ENCODE peak calls at places on chromosome 6, in six cellular contexts. One of them, this sample, is unnamed.

GRCh38 chr6:125668071-125668470 is 81.4 kb upstream of the HEY2 start:
- DNase-seq in mammary epithelial cell: no peak
- DNase-seq in tibial nerve: no peak
- DNase-seq in NCI-H748 treated with DMSO at 0.1 percent for 48 hours: no peak
- DNase-seq in HT1080: no peak
- DNase-seq in uterus: no peak
- DNase-seq in this sample: no peak

GRCh38 chr6:3870528-3870925 is 21.4 kb downstream of the FAM50B start:
- DNase-seq in HT1080: no peak
- DNase-seq in mammary epithelial cell: no peak
- DNase-seq in uterus: no peak
- DNase-seq in tibial nerve: no peak
- DNase-seq in NCI-H748 treated with DMSO at 0.1 percent for 48 hours: no peak
- DNase-seq in this sample: no peak

GRCh38 chr6:39279539-39279938 is 34.7 kb downstream of the KCNK17 start:
- DNase-seq in NCI-H748 treated with DMSO at 0.1 percent for 48 hours: no peak
- DNase-seq in mammary epithelial cell: no peak
- DNase-seq in uterus: no peak
- DNase-seq in tibial nerve: no peak
- DNase-seq in HT1080: no peak
- DNase-seq in this sample: no peak

GRCh38 chr6:127299522-127300240 is 33.0 kb downstream of the RNF146 start:
- DNase-seq in NCI-H748 treated with DMSO at 0.1 percent for 48 hours: no peak
- DNase-seq in mammary epithelial cell: no peak
- DNase-seq in uterus: no peak
- DNase-seq in tibial nerve: no peak
- DNase-seq in HT1080: no peak
- DNase-seq in this sample: no peak

GRCh38 chr6:5271926-5272325 is 10.6 kb downstream of the FARS2 start:
- DNase-seq in tibial nerve: no peak
- DNase-seq in NCI-H748 treated with DMSO at 0.1 percent for 48 hours: no peak
- DNase-seq in HT1080: no peak
- DNase-seq in mammary epithelial cell: peak; percentile 95
- DNase-seq in uterus: no peak
- DNase-seq in this sample: no peak

GRCh38 chr6:125792680-125793079 is 1.9 kb downstream of the NCOA7 start:
- DNase-seq in uterus: no peak
- DNase-seq in mammary epithelial cell: peak; percentile 35
- DNase-seq in NCI-H748 treated with DMSO at 0.1 percent for 48 hours: no peak
- DNase-seq in tibial nerve: no peak
- DNase-seq in HT1080: no peak
- DNase-seq in this sample: no peak

GRCh38 chr6:2959909-2960719 is 11.3 kb downstream of the SERPINB6 start:
- DNase-seq in tibial nerve: no peak
- DNase-seq in NCI-H748 treated with DMSO at 0.1 percent for 48 hours: no peak
- DNase-seq in mammary epithelial cell: peak; percentile 48
- DNase-seq in HT1080: peak; percentile 77
- DNase-seq in uterus: no peak
- DNase-seq in this sample: no peak

GRCh38 chr6:25992413-25993037 is 29.9 kb downstream of the TRIM38 start:
- DNase-seq in mammary epithelial cell: peak; percentile 88
- DNase-seq in uterus: peak; percentile 98
- DNase-seq in NCI-H748 treated with DMSO at 0.1 percent for 48 hours: peak; percentile 90
- DNase-seq in tibial nerve: peak; percentile 93
- DNase-seq in HT1080: peak; percentile 93
- DNase-seq in this sample: peak; percentile 97

GRCh38 chr6:117956386-117956785 is 49.3 kb downstream of the SLC35F1 start:
- DNase-seq in mammary epithelial cell: no peak
- DNase-seq in HT1080: peak; percentile 42
- DNase-seq in NCI-H748 treated with DMSO at 0.1 percent for 48 hours: no peak
- DNase-seq in tibial nerve: no peak
- DNase-seq in uterus: no peak
- DNase-seq in this sample: no peak

GRCh38 chr6:40922281-40922680 is 116.7 kb downstream of the UNC5CL start:
- DNase-seq in tibial nerve: no peak
- DNase-seq in uterus: no peak
- DNase-seq in NCI-H748 treated with DMSO at 0.1 percent for 48 hours: no peak
- DNase-seq in mammary epithelial cell: peak; percentile 42
- DNase-seq in HT1080: no peak
- DNase-seq in this sample: no peak

GRCh38 chr6:129191275-129191674 is 308.3 kb downstream of the LAMA2 start:
- DNase-seq in uterus: no peak
- DNase-seq in mammary epithelial cell: no peak
- DNase-seq in HT1080: no peak
- DNase-seq in tibial nerve: no peak
- DNase-seq in NCI-H748 treated with DMSO at 0.1 percent for 48 hours: no peak
- DNase-seq in this sample: no peak

GRCh38 chr6:11486486-11486885 is 51.1 kb upstream of the TMEM170B start:
- DNase-seq in HT1080: no peak
- DNase-seq in NCI-H748 treated with DMSO at 0.1 percent for 48 hours: no peak
- DNase-seq in tibial nerve: no peak
- DNase-seq in mammary epithelial cell: peak; percentile 33
- DNase-seq in uterus: no peak
- DNase-seq in this sample: no peak

GRCh38 chr6:25476126-25476525 is 175.9 kb upstream of the SCGN start:
- DNase-seq in uterus: no peak
- DNase-seq in tibial nerve: no peak
- DNase-seq in mammary epithelial cell: peak; percentile 76
- DNase-seq in HT1080: peak; percentile 89
- DNase-seq in NCI-H748 treated with DMSO at 0.1 percent for 48 hours: no peak
- DNase-seq in this sample: no peak

GRCh38 chr6:44609051-44609612 is 221.6 kb downstream of the CDC5L start:
- DNase-seq in mammary epithelial cell: peak; percentile 7
- DNase-seq in uterus: no peak
- DNase-seq in NCI-H748 treated with DMSO at 0.1 percent for 48 hours: no peak
- DNase-seq in tibial nerve: no peak
- DNase-seq in HT1080: no peak
- DNase-seq in this sample: no peak

GRCh38 chr6:32692019-32692418 is 25.6 kb upstream of the HLA-DQB1 start:
- DNase-seq in uterus: peak; percentile 17
- DNase-seq in HT1080: no peak
- DNase-seq in mammary epithelial cell: peak; percentile 45
- DNase-seq in NCI-H748 treated with DMSO at 0.1 percent for 48 hours: no peak
- DNase-seq in tibial nerve: no peak
- DNase-seq in this sample: no peak

GRCh38 chr6:28710466-28711191 is 184.9 kb downstream of the GPX5 start:
- DNase-seq in mammary epithelial cell: peak; percentile 67
- DNase-seq in uterus: no peak
- DNase-seq in HT1080: peak; percentile 87
- DNase-seq in tibial nerve: no peak
- DNase-seq in NCI-H748 treated with DMSO at 0.1 percent for 48 hours: peak; percentile 22
- DNase-seq in this sample: no peak

GRCh38 chr6:20699402-20699801 is 165.1 kb downstream of the CDKAL1 start:
- DNase-seq in HT1080: no peak
- DNase-seq in NCI-H748 treated with DMSO at 0.1 percent for 48 hours: peak; percentile 96
- DNase-seq in uterus: no peak
- DNase-seq in mammary epithelial cell: no peak
- DNase-seq in tibial nerve: no peak
- DNase-seq in this sample: no peak

GRCh38 chr6:101706576-101706975 is 313.1 kb downstream of the GRIK2 start:
- DNase-seq in tibial nerve: no peak
- DNase-seq in uterus: no peak
- DNase-seq in mammary epithelial cell: no peak
- DNase-seq in HT1080: no peak
- DNase-seq in NCI-H748 treated with DMSO at 0.1 percent for 48 hours: no peak
- DNase-seq in this sample: no peak

GRCh38 chr6:20364327-20364726 is 37.4 kb upstream of the E2F3 start:
- DNase-seq in NCI-H748 treated with DMSO at 0.1 percent for 48 hours: no peak
- DNase-seq in HT1080: no peak
- DNase-seq in uterus: no peak
- DNase-seq in tibial nerve: no peak
- DNase-seq in mammary epithelial cell: peak; percentile 58
- DNase-seq in this sample: no peak

GRCh38 chr6:119343167-119343566 is 6.4 kb downstream of the MAN1A1 start:
- DNase-seq in NCI-H748 treated with DMSO at 0.1 percent for 48 hours: no peak
- DNase-seq in mammary epithelial cell: no peak
- DNase-seq in tibial nerve: no peak
- DNase-seq in uterus: no peak
- DNase-seq in HT1080: no peak
- DNase-seq in this sample: no peak

GRCh38 chr6:75084872-75085381 is 120.9 kb downstream of the COL12A1 start:
- DNase-seq in uterus: no peak
- DNase-seq in NCI-H748 treated with DMSO at 0.1 percent for 48 hours: no peak
- DNase-seq in HT1080: no peak
- DNase-seq in tibial nerve: no peak
- DNase-seq in mammary epithelial cell: no peak
- DNase-seq in this sample: no peak

GRCh38 chr6:21628162-21628561 is 34.6 kb downstream of the SOX4 start:
- DNase-seq in tibial nerve: no peak
- DNase-seq in mammary epithelial cell: no peak
- DNase-seq in NCI-H748 treated with DMSO at 0.1 percent for 48 hours: no peak
- DNase-seq in uterus: no peak
- DNase-seq in HT1080: no peak
- DNase-seq in this sample: no peak

GRCh38 chr6:155473741-155474140 is 18.1 kb upstream of the NOX3 start:
- DNase-seq in uterus: no peak
- DNase-seq in NCI-H748 treated with DMSO at 0.1 percent for 48 hours: no peak
- DNase-seq in mammary epithelial cell: no peak
- DNase-seq in tibial nerve: no peak
- DNase-seq in HT1080: peak; percentile 44
- DNase-seq in this sample: no peak

GRCh38 chr6:26045939-26046368 is 41.3 kb upstream of the HFE start:
- DNase-seq in NCI-H748 treated with DMSO at 0.1 percent for 48 hours: no peak
- DNase-seq in uterus: no peak
- DNase-seq in tibial nerve: no peak
- DNase-seq in mammary epithelial cell: peak; percentile 30
- DNase-seq in HT1080: peak; percentile 87
- DNase-seq in this sample: no peak

GRCh38 chr6:126880926-126881325 is 237.5 kb upstream of the RSPO3 start:
- DNase-seq in HT1080: peak; percentile 26
- DNase-seq in mammary epithelial cell: no peak
- DNase-seq in uterus: no peak
- DNase-seq in tibial nerve: no peak
- DNase-seq in NCI-H748 treated with DMSO at 0.1 percent for 48 hours: no peak
- DNase-seq in this sample: no peak

GRCh38 chr6:80550748-80551147 is 444.3 kb downstream of the BCKDHB start:
- DNase-seq in NCI-H748 treated with DMSO at 0.1 percent for 48 hours: no peak
- DNase-seq in tibial nerve: no peak
- DNase-seq in uterus: no peak
- DNase-seq in mammary epithelial cell: no peak
- DNase-seq in HT1080: no peak
- DNase-seq in this sample: no peak

GRCh38 chr6:31070711-31071197 is 41.6 kb downstream of the C6orf15 start:
- DNase-seq in HT1080: peak; percentile 73
- DNase-seq in mammary epithelial cell: peak; percentile 74
- DNase-seq in NCI-H748 treated with DMSO at 0.1 percent for 48 hours: no peak
- DNase-seq in tibial nerve: no peak
- DNase-seq in uterus: no peak
- DNase-seq in this sample: no peak

GRCh38 chr6:148422085-148422484 is 79.4 kb downstream of the SASH1 start:
- DNase-seq in mammary epithelial cell: no peak
- DNase-seq in NCI-H748 treated with DMSO at 0.1 percent for 48 hours: peak; percentile 15
- DNase-seq in HT1080: no peak
- DNase-seq in uterus: no peak
- DNase-seq in tibial nerve: no peak
- DNase-seq in this sample: no peak

GRCh38 chr6:126041516-126042447 is 55.4 kb downstream of the TRMT11 start:
- DNase-seq in uterus: no peak
- DNase-seq in HT1080: no peak
- DNase-seq in NCI-H748 treated with DMSO at 0.1 percent for 48 hours: no peak
- DNase-seq in tibial nerve: no peak
- DNase-seq in mammary epithelial cell: no peak
- DNase-seq in this sample: no peak

GRCh38 chr6:149109397-149110070 is 208.0 kb upstream of the TAB2 start:
- DNase-seq in NCI-H748 treated with DMSO at 0.1 percent for 48 hours: no peak
- DNase-seq in tibial nerve: no peak
- DNase-seq in mammary epithelial cell: no peak
- DNase-seq in uterus: no peak
- DNase-seq in HT1080: no peak
- DNase-seq in this sample: no peak

GRCh38 chr6:96304997-96305396 is 216.6 kb upstream of the UFL1 start:
- DNase-seq in tibial nerve: no peak
- DNase-seq in NCI-H748 treated with DMSO at 0.1 percent for 48 hours: no peak
- DNase-seq in HT1080: no peak
- DNase-seq in uterus: no peak
- DNase-seq in mammary epithelial cell: no peak
- DNase-seq in this sample: no peak

GRCh38 chr6:9711313-9711712 is 703.6 kb downstream of the TFAP2A start:
- DNase-seq in tibial nerve: no peak
- DNase-seq in NCI-H748 treated with DMSO at 0.1 percent for 48 hours: no peak
- DNase-seq in HT1080: no peak
- DNase-seq in mammary epithelial cell: no peak
- DNase-seq in uterus: no peak
- DNase-seq in this sample: no peak